ENCODE peak calls at places on chromosomes 2 and 18, in five cellular contexts. A is pancreas, X is tibial nerve, G is KBM-7, C is T-helper 9 cell. I is an unnamed sample.

GRCh38 chr2:170354855-170355649 is 177.1 kb downstream of the MYO3B start:
- DNase-seq in A (no peak), X (no peak), G (no peak), C (no peak), I (peak)

GRCh38 chr2:84160461-84160860 is 298.6 kb downstream of the SUCLG1 start:
- DNase-seq in A (no peak), X (no peak), G (no peak), C (no peak), I (no peak)

GRCh38 chr18:35933982-35934381 is 38.5 kb upstream of the RMP24 start:
- DNase-seq in A (no peak), X (no peak), G (no peak), C (no peak), I (peak)

GRCh38 chr2:206979365-206979764 is 40.0 kb downstream of the CPO start:
- DNase-seq in A (no peak), X (no peak), G (no peak), C (no peak), I (no peak)

GRCh38 chr2:119849838-119850565 is 90.3 kb downstream of the PTPN4 start:
- DNase-seq in A (no peak), X (no peak), G (no peak), C (no peak), I (no peak)

GRCh38 chr18:28365406-28365805 is 188.5 kb upstream of the CDH2 start:
- DNase-seq in A (peak), X (no peak), G (no peak), C (no peak), I (no peak)

GRCh38 chr18:3916082-3916481 is 466.1 kb downstream of the TGIF1 start:
- DNase-seq in A (no peak), X (no peak), G (no peak), C (no peak), I (peak)

GRCh38 chr18:77086034-77086433 is 46.5 kb downstream of the MBP start:
- DNase-seq in A (no peak), X (no peak), G (no peak), C (no peak), I (no peak)

GRCh38 chr2:62340981-62341624 is 145.2 kb downstream of the B3GNT2 start:
- DNase-seq in A (peak), X (no peak), G (no peak), C (no peak), I (peak)

GRCh38 chr2:122516775-122517174 is 761.3 kb downstream of the TSN start:
- DNase-seq in A (no peak), X (no peak), G (no peak), C (no peak), I (no peak)

GRCh38 chr2:191691016-191691725 is 13.2 kb downstream of the NABP1 start:
- DNase-seq in A (peak), X (no peak), G (peak), C (no peak), I (peak)

GRCh38 chr2:190879474-190880373 is 897 bp upstream of the GLS start:
- DNase-seq in A (no peak), X (no peak), G (no peak), C (peak), I (no peak)

GRCh38 chr2:16303761-16304160 is 361.9 kb downstream of the CYRIA start:
- DNase-seq in A (no peak), X (no peak), G (no peak), C (no peak), I (no peak)

GRCh38 chr2:55861733-55862132 is 61.8 kb downstream of the EFEMP1 start:
- DNase-seq in A (no peak), X (no peak), G (no peak), C (no peak), I (no peak)

GRCh38 chr2:29206941-29207340 is 91.7 kb downstream of the CLIP4 start:
- DNase-seq in A (no peak), X (no peak), G (no peak), C (no peak), I (peak)

GRCh38 chr18:54717673-54718435 is 110.4 kb upstream of the RAB27B start:
- DNase-seq in A (no peak), X (no peak), G (peak), C (peak), I (peak)

GRCh38 chr2:237064203-237065061 is 21.3 kb upstream of the COPS8 start:
- DNase-seq in A (no peak), X (no peak), G (no peak), C (no peak), I (peak)

GRCh38 chr2:217714268-217714643 is 288.5 kb downstream of the TNS1 start:
- DNase-seq in A (no peak), X (peak), G (no peak), C (no peak), I (no peak)

GRCh38 chr18:11324510-11324909 is 175.1 kb upstream of the PIEZO2 start:
- DNase-seq in A (no peak), X (no peak), G (no peak), C (no peak), I (no peak)

GRCh38 chr2:223970343-223971128 is 13.3 kb downstream of the MRPL44 start:
- DNase-seq in A (peak), X (no peak), G (peak), C (peak), I (peak)

GRCh38 chr2:150376627-150377335 is 110.7 kb downstream of the RND3 start:
- DNase-seq in A (no peak), X (peak), G (no peak), C (no peak), I (no peak)

GRCh38 chr18:10006261-10006903 is 92.6 kb downstream of the VAPA start:
- DNase-seq in A (peak), X (no peak), G (no peak), C (no peak), I (peak)

GRCh38 chr2:239147376-239147775 is 253.4 kb downstream of the HDAC4 start:
- DNase-seq in A (no peak), X (no peak), G (no peak), C (no peak), I (no peak)

GRCh38 chr2:130183500-130184373 is 1.7 kb downstream of the MZT2B start:
- DNase-seq in A (peak), X (no peak), G (no peak), C (no peak), I (peak)

GRCh38 chr2:176338395-176338794 is 69.2 kb downstream of the MTX2 start:
- DNase-seq in A (no peak), X (no peak), G (no peak), C (no peak), I (no peak)

GRCh38 chr2:109020217-109020637 is 31.2 kb upstream of the EDAR start:
- DNase-seq in A (no peak), X (no peak), G (peak), C (no peak), I (peak)

GRCh38 chr2:234096164-234096563 is 45.7 kb downstream of the SPP2 start:
- DNase-seq in A (no peak), X (no peak), G (no peak), C (no peak), I (no peak)

I was measured in NCI-H82.